ENCODE peak calls at places on chromosomes 13 and 19, in six cellular contexts. E is A549, A is K562, H is GM12878, W is HepG2, Y is SK-N-SH. G is an unnamed sample.
A peak's percentile ranks its signal among the peaks of the same experiment; 100 is the strongest.

GRCh38 chr13:114341003-114341777 is 26.9 kb downstream of the CHAMP1 start:
- DNase-seq in E (no peak), Y (no peak), H (no peak), A (no peak), W (no peak), G (no peak)

GRCh38 chr13:99176309-99177276 is 24.1 kb upstream of the UBAC2 start:
- DNase-seq in Y (peak; percentile 85), H (no peak), W (peak; percentile 58), E (peak; percentile 59), A (peak; percentile 73), G (peak; percentile 43)

GRCh38 chr19:1311543-1312091 is 25.9 kb downstream of the EFNA2 start:
- DNase-seq in E (peak; percentile 52), W (no peak), Y (no peak), A (no peak), H (no peak), G (no peak)

GRCh38 chr13:113759525-113760137 is 605 bp downstream of the TMEM255B start:
- DNase-seq in Y (peak; percentile 69), E (no peak), A (no peak), H (no peak), W (no peak), G (peak; percentile 9)

GRCh38 chr13:25902946-25903345 is 148.9 kb downstream of the SHISA2 start:
- DNase-seq in A (no peak), Y (no peak), H (peak; percentile 55), W (no peak), E (no peak), G (no peak)

GRCh38 chr13:50144473-50145160 is 129.4 kb downstream of the KCNRG start:
- DNase-seq in H (no peak), A (no peak), Y (no peak), W (no peak), E (no peak), G (no peak)

GRCh38 chr19:46466536-46467199 is 4.7 kb downstream of the PNMA8A start:
- DNase-seq in A (no peak), E (no peak), Y (no peak), H (peak; percentile 55), W (no peak), G (peak; percentile 92)

GRCh38 chr13:30690282-30691188 is 44.8 kb upstream of the ALOX5AP start:
- DNase-seq in H (no peak), A (no peak), Y (no peak), E (peak; percentile 76), W (no peak), G (peak; percentile 99)

GRCh38 chr13:101989798-101990350 is 412.0 kb downstream of the FGF14 start:
- DNase-seq in W (no peak), A (no peak), Y (no peak), H (no peak), E (no peak), G (no peak)

DNA sequence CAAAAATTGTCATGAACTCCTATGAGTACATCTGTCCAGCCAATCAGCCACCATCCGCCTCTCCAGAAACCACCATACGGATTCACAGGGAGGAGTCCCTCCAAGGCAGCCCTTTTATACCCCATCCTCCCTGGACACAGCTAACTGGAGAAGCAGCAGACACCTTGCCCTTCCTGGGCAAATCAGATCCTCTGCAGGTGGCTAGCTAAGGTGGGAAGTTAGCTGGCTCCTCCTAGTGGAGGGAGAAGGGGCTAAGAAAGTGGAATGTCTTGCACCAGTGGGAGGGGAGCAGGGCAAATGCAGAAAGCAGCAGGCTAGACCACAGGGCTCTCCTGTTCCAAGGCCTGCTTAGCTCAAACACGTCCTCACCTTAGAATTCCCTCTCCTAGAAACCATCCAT is 46.2 kb upstream of the UQCRFS1 start:
- DNase-seq in Y (no peak), H (no peak), W (no peak), A (peak; percentile 33), E (peak; percentile 51), G (no peak)
- TF ChIP-seq RFX5 in Y (no peak), H (no peak), W (no peak), A (no peak), E (no peak), G (no peak)

GRCh38 chr13:109778102-109778542 is 8.3 kb downstream of the IRS2 start:
- DNase-seq in Y (no peak), W (no peak), E (peak; percentile 63), H (no peak), A (no peak), G (peak; percentile 39)
- TF ChIP-seq SMC3 in Y (no peak), W (no peak), E (no peak), H (no peak), A (no peak), G (no peak)

GRCh38 chr19:52991021-52991420 is 22.7 kb upstream of the ERVV-1 start:
- DNase-seq in H (no peak), E (no peak), Y (no peak), W (no peak), A (no peak), G (no peak)

GRCh38 chr19:52992109-52993004 is 21.4 kb upstream of the ERVV-1 start:
- DNase-seq in E (no peak), H (no peak), A (peak; percentile 46), W (no peak), Y (peak; percentile 42), G (no peak)

GRCh38 chr19:52988506-52988905 is 25.2 kb upstream of the ERVV-1 start:
- DNase-seq in Y (no peak), H (no peak), A (no peak), E (no peak), W (no peak), G (no peak)

GRCh38 chr19:52991484-52991883 is 22.2 kb upstream of the ERVV-1 start:
- DNase-seq in W (no peak), A (no peak), E (no peak), H (no peak), Y (no peak), G (peak; percentile 37)

GRCh38 chr19:52987221-52987620 is 24.5 kb upstream of the ZNF816 start:
- DNase-seq in W (no peak), Y (no peak), E (no peak), A (no peak), H (no peak), G (no peak)
- TF ChIP-seq RFX5 in W (no peak), Y (no peak), E (no peak), A (no peak), H (no peak), G (no peak)

GRCh38 chr19:30207357-30207756 is 164.8 kb upstream of the ZNF536 start:
- DNase-seq in A (no peak), H (no peak), Y (no peak), E (no peak), W (no peak), G (no peak)

GRCh38 chr19:30206187-30206586 is 166.0 kb upstream of the ZNF536 start:
- DNase-seq in H (no peak), W (no peak), A (no peak), E (no peak), Y (no peak), G (no peak)

GRCh38 chr19:30212574-30212973 is 159.6 kb upstream of the ZNF536 start:
- DNase-seq in A (no peak), E (no peak), Y (no peak), H (no peak), W (no peak), G (no peak)

GRCh38 chr19:30208661-30209060 is 163.5 kb upstream of the ZNF536 start:
- DNase-seq in W (no peak), E (no peak), A (no peak), H (no peak), Y (no peak), G (no peak)

DNA sequence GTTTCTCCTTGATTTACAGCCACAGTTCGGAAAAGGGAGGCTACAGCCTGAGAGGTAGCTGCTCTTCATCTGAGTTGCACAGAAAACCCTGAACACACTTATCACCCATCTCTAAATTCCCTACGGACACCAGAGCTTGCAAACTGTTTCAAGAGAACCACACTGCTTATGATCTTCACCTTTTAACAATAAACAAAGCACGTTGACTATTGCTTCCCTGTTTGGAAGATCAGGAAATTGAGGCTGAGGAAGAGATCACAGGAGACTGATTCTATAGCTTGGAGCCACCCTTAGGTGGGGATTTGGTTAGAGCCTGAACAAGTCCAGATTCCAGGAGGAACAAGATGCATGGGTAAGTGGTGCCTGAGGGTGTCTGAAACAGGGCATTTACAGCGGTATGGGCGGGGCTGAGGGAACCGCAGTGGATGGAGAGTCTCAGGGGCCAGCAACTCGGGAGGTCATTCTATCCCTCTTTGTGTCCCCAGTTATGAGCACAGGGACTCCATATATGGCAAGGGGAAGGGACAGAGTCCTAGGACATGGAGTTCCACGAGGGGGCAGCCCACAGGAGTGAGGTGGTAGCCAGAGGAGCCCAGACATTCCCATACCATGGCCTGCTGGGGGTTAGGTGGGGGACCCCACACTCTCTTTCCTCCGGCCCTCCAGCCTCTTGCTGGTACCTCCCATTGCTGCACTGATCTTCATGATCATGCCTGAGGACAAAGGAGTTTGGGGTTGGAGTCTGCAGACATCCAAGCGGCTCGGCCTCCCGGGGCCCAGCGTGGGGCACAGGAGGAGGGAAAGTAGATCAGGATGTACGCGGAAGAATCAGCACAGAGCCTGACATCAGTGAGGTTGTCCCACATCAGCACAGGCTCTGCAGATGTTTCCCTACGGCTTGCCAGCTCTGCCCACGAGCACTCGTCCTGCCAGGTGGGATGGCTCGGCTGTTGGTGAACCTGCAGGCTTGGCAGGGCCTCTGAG is 162.3 kb upstream of the ZNF536 start:
- DNase-seq in A (no peak), E (no peak), H (no peak), Y (peak; percentile 39), W (no peak), G (no peak)
- TF ChIP-seq SMC3 in A (no peak), E (no peak), H (no peak), Y (no peak), W (no peak), G (no peak)

DNA sequence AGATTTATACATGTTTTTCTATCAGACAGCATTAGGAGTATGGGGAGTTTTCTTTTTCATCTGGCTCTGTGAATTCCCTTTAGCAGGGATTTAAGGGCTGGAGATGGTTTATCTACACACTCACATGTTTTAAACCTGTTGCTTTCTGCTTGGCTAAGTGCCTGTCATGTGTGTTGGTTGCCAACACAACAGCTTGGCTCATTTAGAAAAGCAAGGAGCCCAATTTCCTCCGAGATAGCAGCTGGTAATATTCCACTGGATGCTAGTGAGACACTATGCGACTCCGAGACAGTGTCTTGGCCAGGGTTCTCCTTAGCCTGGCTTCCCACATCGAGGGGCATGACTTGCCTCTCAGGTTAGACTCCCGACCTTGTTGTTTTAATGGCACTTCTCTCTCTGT is 83.3 kb downstream of the KLF5 start:
- DNase-seq in E (no peak), H (no peak), Y (no peak), W (no peak), A (no peak), G (no peak)
- TF ChIP-seq RFX5 in E (no peak), H (no peak), Y (no peak), W (no peak), A (no peak), G (no peak)

GRCh38 chr19:13823901-13824300 is 28.7 kb downstream of the ZSWIM4 start:
- DNase-seq in E (no peak), A (no peak), Y (no peak), W (no peak), H (no peak), G (no peak)

GRCh38 chr19:13826652-13827235 is 31.5 kb downstream of the ZSWIM4 start:
- DNase-seq in E (no peak), H (no peak), W (no peak), Y (no peak), A (no peak), G (no peak)

GRCh38 chr19:13824703-13825102 is 29.5 kb downstream of the ZSWIM4 start:
- DNase-seq in W (no peak), Y (no peak), A (no peak), E (no peak), H (no peak), G (no peak)

GRCh38 chr19:13827656-13828055 is 32.4 kb downstream of the ZSWIM4 start:
- DNase-seq in E (peak; percentile 28), A (no peak), W (no peak), Y (no peak), H (no peak), G (no peak)

GRCh38 chr19:13825489-13826475 is 30.5 kb downstream of the ZSWIM4 start:
- DNase-seq in W (no peak), Y (peak; percentile 80), A (peak; percentile 88), H (no peak), E (peak; percentile 53), G (no peak)
- TF ChIP-seq SMC3 in W (no peak), Y (no peak), A (peak; percentile 6), H (no peak), E (no peak), G (peak; percentile 22)